ENCODE peak calls at places on chromosomes 3 and 15, in nine cellular contexts. N, Y, P, M, A, S, C, Q and R are unnamed samples.

GRCh38 chr15:66164788-66165187 is 88.8 kb downstream of the MEGF11 start:
- DNase-seq in C (no peak), Q (no peak), S (no peak), N (no peak), Y (no peak), M (no peak), A (no peak), P (no peak), R (no peak)

GRCh38 chr15:100297812-100298211 is 44.0 kb downstream of the ADAMTS17 start:
- DNase-seq in N (no peak), M (no peak), P (no peak), Q (no peak), C (no peak), S (no peak), Y (no peak), A (no peak), R (no peak)

GRCh38 chr3:42216302-42216701 is 49.7 kb downstream of the CCK start:
- DNase-seq in Y (no peak), S (no peak), N (no peak), M (no peak), C (no peak), Q (no peak), P (no peak), A (no peak), R (no peak)

GRCh38 chr3:46939578-46940405 is 36.8 kb downstream of the CCDC12 start:
- DNase-seq in A (no peak), Q (peak; percentile 64), N (no peak), P (no peak), Y (no peak), M (no peak), S (no peak), C (no peak), R (no peak)

GRCh38 chr15:67433495-67434099 is 87.3 kb upstream of the C15orf61 start:
- DNase-seq in Q (no peak), N (peak; percentile 69), A (peak; percentile 27), C (peak; percentile 37), S (peak; percentile 7), Y (peak; percentile 71), M (peak; percentile 10), P (peak; percentile 64), R (no peak)

GRCh38 chr3:140910860-140911259 is 30.8 kb upstream of the SLC25A36 start:
- DNase-seq in M (no peak), N (no peak), S (peak; percentile 9), C (no peak), A (peak; percentile 51), Q (no peak), Y (peak; percentile 31), P (no peak), R (no peak)

GRCh38 chr15:48861813-48862431 is 16.0 kb upstream of the EID1 start:
- DNase-seq in M (no peak), Q (no peak), A (peak; percentile 58), S (no peak), C (peak; percentile 8), Y (peak; percentile 76), N (no peak), P (no peak), R (no peak)

GRCh38 chr3:188092648-188093047 is 61.3 kb upstream of the LPP start:
- DNase-seq in C (no peak), P (no peak), A (no peak), N (no peak), Q (no peak), S (no peak), Y (no peak), M (no peak), R (no peak)

GRCh38 chr3:48595526-48596121 is 495 bp upstream of the COL7A1 start:
- DNase-seq in S (peak; percentile 80), A (no peak), Q (no peak), C (peak; percentile 48), N (no peak), P (peak; percentile 34), M (peak; percentile 48), Y (peak; percentile 79), R (no peak)

GRCh38 chr3:13343601-13344000 is 76.5 kb downstream of the NUP210 start:
- DNase-seq in N (no peak), Y (no peak), M (no peak), C (no peak), P (no peak), Q (no peak), S (no peak), A (no peak), R (no peak)

GRCh38 chr15:42632100-42632675 is 56.8 kb downstream of the STARD9 start:
- DNase-seq in C (no peak), M (no peak), N (no peak), S (no peak), P (no peak), A (no peak), Q (no peak), Y (no peak), R (no peak)

GRCh38 chr15:27932600-27932999 is 166.5 kb downstream of the OCA2 start:
- DNase-seq in P (no peak), C (no peak), A (no peak), S (no peak), N (no peak), Q (no peak), Y (no peak), M (no peak), R (no peak)

GRCh38 chr15:55133972-55134371 is 62.8 kb downstream of the RSL24D1 start:
- DNase-seq in Q (no peak), N (no peak), M (no peak), A (no peak), P (no peak), S (no peak), C (no peak), Y (no peak), R (no peak)

GRCh38 chr15:77866596-77867125 is 210.8 kb downstream of the TBC1D2B start:
- DNase-seq in Y (no peak), Q (no peak), M (no peak), C (no peak), P (no peak), A (no peak), N (peak; percentile 39), S (no peak), R (peak; percentile 32)

GRCh38 chr3:161171113-161171512 is 50.0 kb upstream of the NMD3 start:
- DNase-seq in N (peak; percentile 64), A (no peak), M (no peak), Y (no peak), Q (no peak), P (no peak), C (no peak), S (no peak), R (no peak)

GRCh38 chr3:39280569-39280968 is 733 bp upstream of the CX3CR1 start:
- DNase-seq in M (no peak), C (no peak), S (no peak), A (no peak), Y (no peak), N (no peak), Q (no peak), P (no peak), R (no peak)

GRCh38 chr3:141302364-141303141 is 65.8 kb upstream of the ZBTB38 start:
- DNase-seq in M (no peak), N (no peak), Q (no peak), A (no peak), S (no peak), C (no peak), Y (no peak), P (no peak), R (no peak)

GRCh38 chr3:153438275-153438674 is 276.2 kb downstream of the RAP2B start:
- DNase-seq in A (no peak), P (no peak), C (no peak), Y (no peak), Q (no peak), M (no peak), N (no peak), S (no peak), R (no peak)
- TF ChIP-seq POLR2AphosphoS5 in A (no peak), P (no peak), C (no peak), Y (no peak), Q (no peak), M (no peak), N (no peak), S (no peak), R (no peak)

GRCh38 chr3:189629803-189630455 is 1.3 kb upstream of the TP63 start:
- DNase-seq in A (no peak), P (peak; percentile 45), C (no peak), N (no peak), Q (no peak), Y (no peak), S (no peak), M (peak; percentile 21), R (no peak)

GRCh38 chr3:189631373-189631408 is at the start of gene TP63:
- DNase-seq in S (no peak), A (no peak), Y (no peak), Q (no peak), P (no peak), N (no peak), M (no peak), C (no peak), R (no peak)

GRCh38 chr3:189631409-189631808 is 220 bp downstream of the TP63 start:
- DNase-seq in M (no peak), C (no peak), N (no peak), P (no peak), Q (no peak), A (no peak), Y (no peak), S (no peak), R (no peak)

GRCh38 chr3:189630667-189631372 is 369 bp upstream of the TP63 start:
- DNase-seq in M (no peak), P (no peak), Q (no peak), Y (no peak), N (no peak), S (no peak), A (no peak), C (no peak), R (no peak)

GRCh38 chr3:189632238-189632637 is 1.0 kb downstream of the TP63 start:
- DNase-seq in Y (no peak), M (no peak), S (no peak), A (no peak), P (no peak), N (no peak), C (no peak), Q (no peak), R (no peak)
- TF ChIP-seq POLR2A in Y (no peak), M (no peak), S (no peak), A (no peak), P (no peak), N (no peak), C (no peak), Q (no peak), R (no peak)

GRCh38 chr3:73786346-73786807 is 161.6 kb upstream of the PDZRN3 start:
- DNase-seq in C (no peak), Q (no peak), N (no peak), M (no peak), S (no peak), Y (no peak), P (no peak), A (no peak), R (peak; percentile 73)
- H3K4me3 ChIP-seq in C (no peak overlapping the region), Q (no peak overlapping the region), N (no peak overlapping the region), M (no peak overlapping the region), S (no peak overlapping the region), Y (no peak overlapping the region), P (no peak overlapping the region), A (no peak overlapping the region), R (no peak overlapping the region)

GRCh38 chr3:57974796-57975388 is 33.3 kb upstream of the FLNB start:
- DNase-seq in M (peak; percentile 17), Q (no peak), A (peak; percentile 83), P (no peak), S (no peak), Y (peak; percentile 51), N (no peak), C (no peak), R (no peak)
- TF ChIP-seq POLR2AphosphoS5 in M (peak; percentile 61), Q (no peak), A (peak; percentile 52), P (no peak), S (no peak), Y (no peak), N (no peak), C (peak; percentile 21), R (peak; percentile 7)